ENCODE peak calls at places on chromosomes 4 and X, in five cellular contexts. F is mammary epithelial cell, Y is H9, G is mesenchymal stem cell, E is IMR-90. C is an unnamed sample.

GRCh38 chrX:51955200-51955599 is 61.8 kb downstream of the MAGED1 start:
- DNase-seq in F (peak), Y (no peak), G (no peak), E (no peak), C (no peak)

GRCh38 chrX:35292522-35292921 is 349.9 kb downstream of the FAM47B start:
- DNase-seq in F (no peak), Y (no peak), G (no peak), E (no peak), C (no peak)

GRCh38 chr4:152640058-152640921 is 39.5 kb downstream of the TMEM154 start:
- DNase-seq in F (no peak), Y (no peak), G (peak), E (peak), C (peak)

GRCh38 chr4:163132469-163133222 is 34.0 kb downstream of the NAF1 start:
- DNase-seq in F (no peak), Y (no peak), G (no peak), E (no peak), C (no peak)

GRCh38 chr4:26256016-26256415 is 64.8 kb upstream of the RBPJ start:
- DNase-seq in F (no peak), Y (no peak), G (no peak), E (peak), C (peak)

GRCh38 chrX:24343719-24344118 is 16.7 kb upstream of the SUPT20HL1 start:
- DNase-seq in F (no peak), Y (no peak), G (no peak), E (no peak), C (no peak)

GRCh38 chr4:143407475-143407874 is 70.8 kb downstream of the GAB1 start:
- DNase-seq in F (no peak), Y (no peak), G (peak), E (no peak), C (no peak)

GRCh38 chrX:155086202-155086840 is 15.0 kb downstream of the BRCC3 start:
- DNase-seq in F (no peak), Y (peak), G (peak), E (peak), C (peak)

GRCh38 chr4:76897522-76898384 is at the start of gene SOWAHB:
- DNase-seq in F (peak), Y (peak), G (no peak), E (no peak), C (peak)

GRCh38 chrX:130110379-130111219 is at the start of gene ELF4:
- DNase-seq in F (peak), Y (no peak), G (peak), E (peak), C (peak)

GRCh38 chr4:167903291-167903721 is 189.0 kb upstream of the ANXA10 start:
- DNase-seq in F (peak), Y (no peak), G (peak), E (peak), C (peak)

GRCh38 chr4:33975996-33976395 is 2268.3 kb downstream of the ARAP2 start:
- DNase-seq in F (no peak), Y (no peak), G (peak), E (no peak), C (peak)

GRCh38 chrX:12929701-12930100 is 23.3 kb downstream of the TLR8 start:
- DNase-seq in F (peak), Y (no peak), G (no peak), E (peak), C (no peak)

GRCh38 chr4:82433791-82434190 is 3.4 kb downstream of the ENOPH1 start:
- DNase-seq in F (no peak), Y (no peak), G (no peak), E (no peak), C (no peak)

GRCh38 chr4:170025523-170026252 is 507 bp downstream of the MFAP3L start:
- DNase-seq in F (no peak), Y (no peak), G (no peak), E (no peak), C (peak)

GRCh38 chr4:24262616-24263015 is 321.7 kb downstream of the DHX15 start:
- DNase-seq in F (no peak), Y (no peak), G (peak), E (no peak), C (no peak)

GRCh38 chr4:151730003-151730559 is 30.7 kb downstream of the GATB start:
- DNase-seq in F (peak), Y (peak), G (peak), E (no peak), C (peak)

GRCh38 chrX:21770631-21771321 is 12.9 kb upstream of the SMPX start:
- DNase-seq in F (no peak), Y (peak), G (no peak), E (no peak), C (no peak)

GRCh38 chr4:3834921-3835521 is 68.8 kb downstream of the ADRA2C start:
- DNase-seq in F (no peak), Y (no peak), G (no peak), E (no peak), C (no peak)

GRCh38 chr4:2141762-2142520 is 82.8 kb downstream of the NAT8L start:
- DNase-seq in F (no peak), Y (peak), G (no peak), E (no peak), C (no peak)
- H3K4me2 ChIP-seq in F (no peak), Y (no peak), G (no peak), E (no peak), C (no peak)

DNA sequence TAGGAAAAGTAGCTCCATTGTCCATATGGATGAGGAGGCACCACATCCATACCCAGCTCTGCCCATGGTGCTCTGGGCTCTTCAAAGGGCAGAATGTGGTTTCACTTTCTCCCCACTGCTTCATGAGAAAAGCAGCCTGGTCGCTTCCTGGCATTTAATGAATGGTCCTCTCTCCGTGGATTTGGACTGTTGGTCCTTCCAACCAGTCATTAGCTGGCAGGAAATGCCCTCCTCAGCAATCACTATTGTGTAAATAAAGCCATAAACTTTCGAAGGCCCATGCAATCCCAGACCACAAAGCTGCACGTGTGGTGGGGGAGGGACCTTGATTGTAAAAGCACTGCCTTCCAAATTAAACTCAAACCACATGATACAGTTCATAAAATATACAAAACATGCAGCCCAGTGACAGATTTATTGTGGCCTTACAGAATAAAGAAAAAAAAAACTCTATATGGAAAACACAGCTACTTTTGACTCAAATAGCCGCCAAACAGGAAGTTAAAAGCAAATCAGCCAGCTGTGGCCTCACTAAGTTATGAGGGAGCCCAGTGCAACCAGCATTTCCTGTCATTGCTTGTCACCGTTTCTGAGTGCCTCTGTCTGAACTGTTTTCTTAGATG is 8.1 kb downstream of the MBNL3 start:
- DNase-seq in F (peak), Y (no peak), G (peak), E (peak), C (peak)
- H2AFZ ChIP-seq in F (peak), Y (peak), G (no peak), E (peak), C (peak)

GRCh38 chrX:124280294-124280902 is 52.1 kb upstream of the TEX13D start:
- DNase-seq in F (no peak), Y (no peak), G (no peak), E (no peak), C (peak)
- H3K4me2 ChIP-seq in F (no peak), Y (no peak), G (no peak), E (no peak), C (no peak)

GRCh38 chr4:180234730-180235129 is 2008.5 kb upstream of the TENM3 start:
- DNase-seq in F (no peak), Y (no peak), G (no peak), E (no peak), C (no peak)

GRCh38 chr4:180240670-180241069 is 2002.5 kb upstream of the TENM3 start:
- DNase-seq in F (no peak), Y (no peak), G (no peak), E (no peak), C (no peak)
- H2AFZ ChIP-seq in F (no peak), Y (no peak), G (no peak), E (no peak), C (no peak)

GRCh38 chr4:119244832-119245231 is 32.3 kb downstream of the USP53 start:
- DNase-seq in F (no peak), Y (no peak), G (no peak), E (no peak), C (no peak)

GRCh38 chr4:119242417-119242816 is 29.9 kb downstream of the USP53 start:
- DNase-seq in F (no peak), Y (no peak), G (no peak), E (no peak), C (no peak)

GRCh38 chr4:119243868-119244267 is 31.4 kb downstream of the USP53 start:
- DNase-seq in F (no peak), Y (no peak), G (no peak), E (no peak), C (no peak)

GRCh38 chr4:119246177-119246576 is 33.7 kb downstream of the USP53 start:
- DNase-seq in F (no peak), Y (no peak), G (no peak), E (no peak), C (no peak)

GRCh38 chr4:119244344-119244743 is 31.8 kb downstream of the USP53 start:
- DNase-seq in F (no peak), Y (no peak), G (no peak), E (no peak), C (no peak)
- H3K4me2 ChIP-seq in F (no peak), Y (no peak), G (no peak), E (no peak), C (no peak)